ENCODE peak calls at places on chromosomes 3 and 15, in five cellular contexts. One of them, this sample, is unnamed.
A peak's percentile ranks its signal among the peaks of the same experiment; 100 is the strongest.

GRCh38 chr15:29664406-29664805 is 157.9 kb downstream of the TJP1 start:
- DNase-seq in right cardiac atrium: no peak
- DNase-seq in AG10803: no peak
- DNase-seq in tibial artery: no peak
- DNase-seq in gastrocnemius medialis: no peak
- DNase-seq in this sample: no peak

GRCh38 chr3:190288836-190289235 is 33.4 kb downstream of the CLDN1 start:
- DNase-seq in AG10803: peak; percentile 5
- DNase-seq in tibial artery: no peak
- DNase-seq in gastrocnemius medialis: no peak
- DNase-seq in right cardiac atrium: no peak
- DNase-seq in this sample: no peak

GRCh38 chr15:38072007-38072506 is 137.6 kb downstream of the TMCO5A start:
- DNase-seq in tibial artery: no peak
- DNase-seq in gastrocnemius medialis: no peak
- DNase-seq in AG10803: no peak
- DNase-seq in right cardiac atrium: no peak
- DNase-seq in this sample: no peak

GRCh38 chr3:188194327-188194726 is 40.4 kb downstream of the LPP start:
- DNase-seq in tibial artery: no peak
- DNase-seq in right cardiac atrium: no peak
- DNase-seq in gastrocnemius medialis: no peak
- DNase-seq in AG10803: no peak
- DNase-seq in this sample: no peak

GRCh38 chr15:52005748-52006701 is 13.0 kb upstream of the MAPK6 start:
- DNase-seq in AG10803: peak; percentile 34
- DNase-seq in gastrocnemius medialis: no peak
- DNase-seq in tibial artery: no peak
- DNase-seq in right cardiac atrium: no peak
- DNase-seq in this sample: no peak

GRCh38 chr3:162865466-162865865 is 1368.9 kb downstream of the OTOL1 start:
- DNase-seq in gastrocnemius medialis: no peak
- DNase-seq in right cardiac atrium: no peak
- DNase-seq in tibial artery: no peak
- DNase-seq in AG10803: no peak
- DNase-seq in this sample: no peak

GRCh38 chr3:25849101-25849500 is 59.2 kb downstream of the OXSM start:
- DNase-seq in right cardiac atrium: no peak
- DNase-seq in gastrocnemius medialis: no peak
- DNase-seq in tibial artery: no peak
- DNase-seq in AG10803: no peak
- DNase-seq in this sample: no peak

GRCh38 chr3:172848910-172849309 is 98.4 kb downstream of the ECT2 start:
- DNase-seq in AG10803: peak; percentile 73
- DNase-seq in tibial artery: no peak
- DNase-seq in gastrocnemius medialis: no peak
- DNase-seq in right cardiac atrium: no peak
- DNase-seq in this sample: no peak

GRCh38 chr3:177626014-177626413 is 428.7 kb upstream of the TBL1XR1 start:
- DNase-seq in AG10803: no peak
- DNase-seq in tibial artery: no peak
- DNase-seq in gastrocnemius medialis: no peak
- DNase-seq in right cardiac atrium: no peak
- DNase-seq in this sample: no peak

GRCh38 chr3:27326211-27326948 is 42.8 kb downstream of the NEK10 start:
- DNase-seq in tibial artery: no peak
- DNase-seq in right cardiac atrium: peak; percentile 14
- DNase-seq in gastrocnemius medialis: peak; percentile 71
- DNase-seq in AG10803: peak; percentile 97
- DNase-seq in this sample: peak; percentile 17

GRCh38 chr3:172084871-172085556 is 45.6 kb downstream of the FNDC3B start:
- DNase-seq in gastrocnemius medialis: no peak
- DNase-seq in right cardiac atrium: no peak
- DNase-seq in tibial artery: no peak
- DNase-seq in AG10803: peak; percentile 40
- DNase-seq in this sample: no peak

GRCh38 chr3:144760831-144761230 is 789.2 kb downstream of the DIPK2A start:
- DNase-seq in gastrocnemius medialis: no peak
- DNase-seq in tibial artery: no peak
- DNase-seq in right cardiac atrium: peak; percentile 14
- DNase-seq in AG10803: no peak
- DNase-seq in this sample: no peak

GRCh38 chr15:63198315-63198714 is 8.9 kb downstream of the RAB8B start:
- DNase-seq in AG10803: peak; percentile 43
- DNase-seq in right cardiac atrium: no peak
- DNase-seq in gastrocnemius medialis: no peak
- DNase-seq in tibial artery: no peak
- DNase-seq in this sample: no peak

GRCh38 chr15:63357657-63358161 is 23.9 kb downstream of the CA12 start:
- DNase-seq in gastrocnemius medialis: no peak
- DNase-seq in AG10803: no peak
- DNase-seq in right cardiac atrium: no peak
- DNase-seq in tibial artery: no peak
- DNase-seq in this sample: no peak

GRCh38 chr15:85625856-85626255 is 168.9 kb downstream of the KLHL25 start:
- DNase-seq in gastrocnemius medialis: no peak
- DNase-seq in right cardiac atrium: no peak
- DNase-seq in AG10803: peak; percentile 91
- DNase-seq in tibial artery: no peak
- DNase-seq in this sample: no peak

GRCh38 chr15:85622432-85622831 is 172.3 kb downstream of the KLHL25 start:
- DNase-seq in right cardiac atrium: no peak
- DNase-seq in gastrocnemius medialis: no peak
- DNase-seq in AG10803: peak; percentile 83
- DNase-seq in tibial artery: no peak
- DNase-seq in this sample: no peak

GRCh38 chr15:85624241-85624855 is 170.4 kb downstream of the KLHL25 start:
- DNase-seq in tibial artery: no peak
- DNase-seq in gastrocnemius medialis: no peak
- DNase-seq in AG10803: peak; percentile 61
- DNase-seq in right cardiac atrium: no peak
- DNase-seq in this sample: no peak

GRCh38 chr15:85625431-85625830 is 169.3 kb downstream of the KLHL25 start:
- DNase-seq in tibial artery: no peak
- DNase-seq in right cardiac atrium: no peak
- DNase-seq in gastrocnemius medialis: no peak
- DNase-seq in AG10803: no peak
- DNase-seq in this sample: no peak

GRCh38 chr15:85623648-85624047 is 171.1 kb downstream of the KLHL25 start:
- DNase-seq in gastrocnemius medialis: no peak
- DNase-seq in AG10803: peak; percentile 45
- DNase-seq in tibial artery: no peak
- DNase-seq in right cardiac atrium: no peak
- DNase-seq in this sample: no peak
- H3K4me3 ChIP-seq in gastrocnemius medialis: peak overlapping the region; percentile 52
- H3K4me3 ChIP-seq in AG10803: peak overlapping the region; percentile 3
- H3K4me3 ChIP-seq in tibial artery: peak overlapping the region; percentile 61
- H3K4me3 ChIP-seq in right cardiac atrium: peak overlapping the region; percentile 63
- H3K4me3 ChIP-seq in this sample: peak overlapping the region; percentile 76

DNA sequence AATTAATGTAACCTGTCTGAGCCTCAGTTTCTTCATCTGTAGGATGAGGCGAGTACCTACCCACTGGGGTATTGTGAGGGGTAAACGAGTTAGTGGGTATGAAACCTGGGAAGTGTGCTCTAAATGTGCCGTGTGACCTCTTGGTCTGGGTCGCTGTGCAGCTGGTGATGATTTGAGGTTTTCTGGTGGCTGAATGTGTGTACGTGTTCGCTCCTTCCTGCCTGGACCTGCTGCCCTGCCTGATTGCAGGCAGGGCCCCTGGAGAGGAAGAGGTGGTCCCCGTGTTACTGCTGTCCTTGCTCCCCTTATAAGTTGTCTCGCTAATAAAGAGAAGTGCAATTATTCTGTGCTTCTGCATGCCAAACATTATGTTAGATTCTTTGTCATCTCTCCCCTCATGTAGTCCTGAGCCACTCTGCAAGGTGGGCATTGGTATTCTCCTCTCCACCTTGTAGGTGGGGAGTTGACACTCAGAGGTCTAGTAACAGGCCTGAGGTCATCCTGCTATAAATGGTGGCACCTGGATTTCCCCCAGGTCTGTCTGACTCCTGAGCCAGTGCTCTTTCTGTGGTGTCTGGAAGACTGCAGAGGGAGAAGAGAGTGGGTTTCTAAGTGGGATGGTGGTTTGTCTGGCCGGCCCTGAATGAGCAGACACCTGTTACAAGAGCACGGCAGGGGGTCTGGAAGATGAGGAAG is 15.7 kb downstream of the PDIA5 start:
- DNase-seq in gastrocnemius medialis: no peak
- DNase-seq in AG10803: no peak
- DNase-seq in tibial artery: no peak
- DNase-seq in right cardiac atrium: no peak
- DNase-seq in this sample: no peak
- H3K4me3 ChIP-seq in gastrocnemius medialis: no peak overlapping the region
- H3K4me3 ChIP-seq in AG10803: no peak overlapping the region
- H3K4me3 ChIP-seq in tibial artery: no peak overlapping the region
- H3K4me3 ChIP-seq in right cardiac atrium: no peak overlapping the region
- H3K4me3 ChIP-seq in this sample: no peak overlapping the region

DNA sequence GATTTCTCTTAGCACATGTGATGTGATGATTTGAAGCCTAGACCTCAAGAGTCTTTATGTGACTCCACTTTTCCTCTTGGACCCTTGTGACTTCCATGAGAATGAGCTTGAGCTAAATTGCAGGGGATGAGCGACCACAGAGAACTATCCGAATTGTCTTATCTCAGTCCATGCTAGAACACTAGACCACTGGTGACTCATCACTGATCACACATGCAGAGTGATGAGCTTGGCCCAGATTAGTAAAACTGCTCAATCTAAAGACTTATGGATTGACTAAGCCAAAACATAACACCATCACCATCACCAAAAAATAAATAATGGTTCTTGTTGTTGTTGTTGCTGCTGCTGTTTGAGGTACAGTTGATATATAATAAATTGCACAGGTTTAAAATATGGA is 114.1 kb upstream of the CFAP20DC start:
- DNase-seq in gastrocnemius medialis: no peak
- DNase-seq in right cardiac atrium: no peak
- DNase-seq in AG10803: no peak
- DNase-seq in tibial artery: no peak
- DNase-seq in this sample: no peak
- H3K4me3 ChIP-seq in gastrocnemius medialis: no peak overlapping the region
- H3K4me3 ChIP-seq in right cardiac atrium: no peak overlapping the region
- H3K4me3 ChIP-seq in AG10803: no peak overlapping the region
- H3K4me3 ChIP-seq in tibial artery: no peak overlapping the region
- H3K4me3 ChIP-seq in this sample: no peak overlapping the region

GRCh38 chr15:59830143-59830542 is 141.0 kb upstream of the BNIP2 start:
- DNase-seq in tibial artery: no peak
- DNase-seq in gastrocnemius medialis: no peak
- DNase-seq in AG10803: no peak
- DNase-seq in right cardiac atrium: no peak
- DNase-seq in this sample: no peak

GRCh38 chr15:59828871-59829270 is 139.8 kb upstream of the BNIP2 start:
- DNase-seq in tibial artery: no peak
- DNase-seq in AG10803: no peak
- DNase-seq in gastrocnemius medialis: no peak
- DNase-seq in right cardiac atrium: no peak
- DNase-seq in this sample: no peak

GRCh38 chr15:59833366-59833765 is 144.2 kb upstream of the BNIP2 start:
- DNase-seq in AG10803: no peak
- DNase-seq in gastrocnemius medialis: no peak
- DNase-seq in right cardiac atrium: no peak
- DNase-seq in tibial artery: no peak
- DNase-seq in this sample: no peak

GRCh38 chr15:59828262-59828661 is 139.1 kb upstream of the BNIP2 start:
- DNase-seq in tibial artery: no peak
- DNase-seq in right cardiac atrium: no peak
- DNase-seq in AG10803: no peak
- DNase-seq in gastrocnemius medialis: no peak
- DNase-seq in this sample: no peak

DNA sequence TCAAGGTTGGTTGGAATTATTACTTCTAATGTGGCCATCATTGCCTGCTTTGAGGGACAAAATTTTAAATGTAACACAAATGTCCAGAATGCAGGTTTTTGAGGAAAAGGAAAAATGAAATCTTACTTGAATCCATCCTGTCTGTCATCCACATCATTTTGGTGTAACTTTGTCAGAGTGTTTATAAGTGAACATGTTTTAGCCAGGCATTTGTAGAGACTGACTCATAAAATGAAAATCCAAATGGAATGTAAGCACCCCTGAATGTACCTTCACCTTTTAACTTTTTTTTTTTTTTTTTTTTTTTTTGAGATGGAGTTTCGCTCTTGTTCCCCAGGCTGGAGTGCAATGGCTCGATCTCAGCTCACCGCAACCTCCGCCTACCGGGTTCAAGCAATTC is 141.8 kb upstream of the BNIP2 start:
- DNase-seq in tibial artery: no peak
- DNase-seq in gastrocnemius medialis: no peak
- DNase-seq in right cardiac atrium: no peak
- DNase-seq in AG10803: no peak
- DNase-seq in this sample: no peak
- H3K4me3 ChIP-seq in tibial artery: no peak overlapping the region
- H3K4me3 ChIP-seq in gastrocnemius medialis: no peak overlapping the region
- H3K4me3 ChIP-seq in right cardiac atrium: no peak overlapping the region
- H3K4me3 ChIP-seq in AG10803: no peak overlapping the region
- H3K4me3 ChIP-seq in this sample: no peak overlapping the region